ENCODE peak calls at places on chromosome 10, in five cellular contexts. One of them, this sample, is unnamed.

GRCh38 chr10:36026081-36026480 is 384.0 kb upstream of the FZD8 start:
- DNase-seq in lower leg skin: no peak
- DNase-seq in prostate gland: no peak
- DNase-seq in body of pancreas: no peak
- DNase-seq in heart left ventricle: no peak
- DNase-seq in this sample: no peak

GRCh38 chr10:101817542-101818118 is 614 bp downstream of the OGA start:
- DNase-seq in body of pancreas: peak; percentile 85
- DNase-seq in prostate gland: peak; percentile 92
- DNase-seq in lower leg skin: peak; percentile 97
- DNase-seq in heart left ventricle: peak; percentile 88
- DNase-seq in this sample: no peak

GRCh38 chr10:12042409-12042796 is 206 bp downstream of the UPF2 start:
- DNase-seq in prostate gland: no peak
- DNase-seq in lower leg skin: peak; percentile 92
- DNase-seq in heart left ventricle: peak; percentile 73
- DNase-seq in body of pancreas: no peak
- DNase-seq in this sample: no peak

GRCh38 chr10:75244487-75245353 is 9.0 kb upstream of the COMTD1 start:
- DNase-seq in lower leg skin: peak; percentile 64
- DNase-seq in body of pancreas: no peak
- DNase-seq in prostate gland: peak; percentile 60
- DNase-seq in heart left ventricle: no peak
- DNase-seq in this sample: no peak

GRCh38 chr10:133442191-133442966 is 11.4 kb upstream of the SCART1 start:
- DNase-seq in body of pancreas: no peak
- DNase-seq in heart left ventricle: peak; percentile 52
- DNase-seq in prostate gland: no peak
- DNase-seq in lower leg skin: peak; percentile 65
- DNase-seq in this sample: no peak

GRCh38 chr10:11740907-11741306 is 1.3 kb upstream of the ECHDC3 start:
- DNase-seq in body of pancreas: no peak
- DNase-seq in heart left ventricle: no peak
- DNase-seq in lower leg skin: peak; percentile 75
- DNase-seq in prostate gland: no peak
- DNase-seq in this sample: no peak

GRCh38 chr10:116721991-116722392 is 20.4 kb downstream of the HSPA12A start:
- DNase-seq in prostate gland: no peak
- DNase-seq in heart left ventricle: no peak
- DNase-seq in body of pancreas: no peak
- DNase-seq in lower leg skin: no peak
- DNase-seq in this sample: no peak

GRCh38 chr10:81905161-81905560 is 30.2 kb downstream of the NRG3 start:
- DNase-seq in body of pancreas: no peak
- DNase-seq in heart left ventricle: no peak
- DNase-seq in prostate gland: no peak
- DNase-seq in lower leg skin: no peak
- DNase-seq in this sample: no peak

GRCh38 chr10:31401287-31401686 is 82.3 kb downstream of the ZEB1 start:
- DNase-seq in heart left ventricle: no peak
- DNase-seq in lower leg skin: no peak
- DNase-seq in body of pancreas: no peak
- DNase-seq in prostate gland: peak; percentile 5
- DNase-seq in this sample: no peak

GRCh38 chr10:21517134-21517982 is 8.1 kb downstream of the SKIDA1 start:
- DNase-seq in heart left ventricle: peak; percentile 86
- DNase-seq in body of pancreas: peak; percentile 70
- DNase-seq in lower leg skin: peak; percentile 89
- DNase-seq in prostate gland: peak; percentile 62
- DNase-seq in this sample: peak; percentile 87

GRCh38 chr10:14727389-14727918 is 47.2 kb downstream of the FAM107B start:
- DNase-seq in lower leg skin: no peak
- DNase-seq in body of pancreas: no peak
- DNase-seq in heart left ventricle: no peak
- DNase-seq in prostate gland: no peak
- DNase-seq in this sample: no peak

GRCh38 chr10:3977761-3978160 is 192.8 kb upstream of the KLF6 start:
- DNase-seq in body of pancreas: no peak
- DNase-seq in heart left ventricle: no peak
- DNase-seq in lower leg skin: no peak
- DNase-seq in prostate gland: no peak
- DNase-seq in this sample: no peak

GRCh38 chr10:23412223-23412622 is 26.7 kb upstream of the OTUD1 start:
- DNase-seq in body of pancreas: no peak
- DNase-seq in prostate gland: no peak
- DNase-seq in heart left ventricle: no peak
- DNase-seq in lower leg skin: no peak
- DNase-seq in this sample: no peak

GRCh38 chr10:67670401-67670800 is 25.6 kb downstream of the CTNNA3 start:
- DNase-seq in prostate gland: no peak
- DNase-seq in body of pancreas: no peak
- DNase-seq in lower leg skin: no peak
- DNase-seq in heart left ventricle: no peak
- DNase-seq in this sample: no peak

GRCh38 chr10:113708640-113709039 is 28.9 kb downstream of the CASP7 start:
- DNase-seq in body of pancreas: no peak
- DNase-seq in lower leg skin: no peak
- DNase-seq in heart left ventricle: no peak
- DNase-seq in prostate gland: no peak
- DNase-seq in this sample: no peak

GRCh38 chr10:69042838-69043237 is 45.1 kb upstream of the SRGN start:
- DNase-seq in heart left ventricle: no peak
- DNase-seq in lower leg skin: no peak
- DNase-seq in prostate gland: no peak
- DNase-seq in body of pancreas: no peak
- DNase-seq in this sample: no peak

GRCh38 chr10:114491419-114491818 is 87.1 kb upstream of the AFAP1L2 start:
- DNase-seq in lower leg skin: peak; percentile 91
- DNase-seq in prostate gland: no peak
- DNase-seq in body of pancreas: no peak
- DNase-seq in heart left ventricle: no peak
- DNase-seq in this sample: no peak

GRCh38 chr10:14884082-14884481 is 5.4 kb downstream of the SUV39H2 start:
- DNase-seq in lower leg skin: no peak
- DNase-seq in heart left ventricle: no peak
- DNase-seq in body of pancreas: no peak
- DNase-seq in prostate gland: no peak
- DNase-seq in this sample: no peak

GRCh38 chr10:124012991-124013390 is 80.4 kb downstream of the CHST15 start:
- DNase-seq in heart left ventricle: peak; percentile 8
- DNase-seq in lower leg skin: no peak
- DNase-seq in body of pancreas: no peak
- DNase-seq in prostate gland: no peak
- DNase-seq in this sample: no peak

GRCh38 chr10:70909326-70909935 is 21.1 kb upstream of the PCBD1 start:
- DNase-seq in prostate gland: no peak
- DNase-seq in body of pancreas: no peak
- DNase-seq in lower leg skin: no peak
- DNase-seq in heart left ventricle: peak; percentile 46
- DNase-seq in this sample: no peak

GRCh38 chr10:94212876-94213595 is 149.7 kb downstream of the NOC3L start:
- DNase-seq in prostate gland: no peak
- DNase-seq in heart left ventricle: no peak
- DNase-seq in lower leg skin: no peak
- DNase-seq in body of pancreas: no peak
- DNase-seq in this sample: no peak

GRCh38 chr10:101829561-101830315 is 11.5 kb upstream of the OGA start:
- DNase-seq in prostate gland: peak; percentile 58
- DNase-seq in lower leg skin: peak; percentile 88
- DNase-seq in body of pancreas: peak; percentile 70
- DNase-seq in heart left ventricle: no peak
- DNase-seq in this sample: no peak

GRCh38 chr10:91198781-91199180 is 21.7 kb upstream of the PCGF5 start:
- DNase-seq in heart left ventricle: no peak
- DNase-seq in prostate gland: peak; percentile 10
- DNase-seq in body of pancreas: no peak
- DNase-seq in lower leg skin: no peak
- DNase-seq in this sample: no peak

GRCh38 chr10:116766241-116767198 is 24.2 kb upstream of the HSPA12A start:
- DNase-seq in prostate gland: no peak
- DNase-seq in lower leg skin: no peak
- DNase-seq in body of pancreas: no peak
- DNase-seq in heart left ventricle: no peak
- DNase-seq in this sample: no peak

GRCh38 chr10:96765406-96766240 is 45.3 kb upstream of the PIK3AP1 start:
- DNase-seq in lower leg skin: peak; percentile 89
- DNase-seq in body of pancreas: peak; percentile 83
- DNase-seq in heart left ventricle: peak; percentile 83
- DNase-seq in prostate gland: peak; percentile 41
- DNase-seq in this sample: no peak

GRCh38 chr10:1036341-1036791 is 10.7 kb upstream of the IDI2 start:
- DNase-seq in prostate gland: no peak
- DNase-seq in heart left ventricle: no peak
- DNase-seq in lower leg skin: no peak
- DNase-seq in body of pancreas: no peak
- DNase-seq in this sample: no peak

GRCh38 chr10:104581884-104582603 is 59.0 kb upstream of the SORCS3 start:
- DNase-seq in lower leg skin: no peak
- DNase-seq in body of pancreas: no peak
- DNase-seq in heart left ventricle: no peak
- DNase-seq in prostate gland: no peak
- DNase-seq in this sample: no peak

GRCh38 chr10:61464461-61465215 is 11.5 kb upstream of the TMEM26 start:
- DNase-seq in lower leg skin: no peak
- DNase-seq in body of pancreas: no peak
- DNase-seq in prostate gland: no peak
- DNase-seq in heart left ventricle: no peak
- DNase-seq in this sample: no peak

GRCh38 chr10:10490187-10490980 is 527.3 kb upstream of the CELF2 start:
- DNase-seq in heart left ventricle: no peak
- DNase-seq in lower leg skin: no peak
- DNase-seq in prostate gland: no peak
- DNase-seq in body of pancreas: no peak
- DNase-seq in this sample: no peak

GRCh38 chr10:102776779-102777417 is 33.1 kb downstream of the WBP1L start:
- DNase-seq in lower leg skin: peak; percentile 94
- DNase-seq in body of pancreas: peak; percentile 84
- DNase-seq in heart left ventricle: peak; percentile 78
- DNase-seq in prostate gland: peak; percentile 93
- DNase-seq in this sample: no peak

GRCh38 chr10:510415-510881 is 179.0 kb downstream of the DIP2C start:
- DNase-seq in lower leg skin: no peak
- DNase-seq in body of pancreas: no peak
- DNase-seq in prostate gland: peak; percentile 75
- DNase-seq in heart left ventricle: no peak
- DNase-seq in this sample: no peak

GRCh38 chr10:21985541-21985940 is 18.0 kb downstream of the DNAJC1 start:
- DNase-seq in lower leg skin: no peak
- DNase-seq in prostate gland: no peak
- DNase-seq in body of pancreas: no peak
- DNase-seq in heart left ventricle: no peak
- DNase-seq in this sample: no peak

GRCh38 chr10:32980558-32981468 is 22.8 kb upstream of the ITGB1 start:
- DNase-seq in heart left ventricle: peak; percentile 93
- DNase-seq in lower leg skin: peak; percentile 98
- DNase-seq in prostate gland: peak; percentile 86
- DNase-seq in body of pancreas: peak; percentile 92
- DNase-seq in this sample: peak; percentile 94
- TF ChIP-seq POLR2A in heart left ventricle: no peak
- TF ChIP-seq POLR2A in lower leg skin: no peak
- TF ChIP-seq POLR2A in prostate gland: peak; percentile 76
- TF ChIP-seq POLR2A in body of pancreas: peak; percentile 97
- TF ChIP-seq POLR2A in this sample: peak; percentile 22

GRCh38 chr10:72164617-72165016 is 51.2 kb upstream of the ANAPC16 start:
- DNase-seq in lower leg skin: no peak
- DNase-seq in body of pancreas: no peak
- DNase-seq in prostate gland: no peak
- DNase-seq in heart left ventricle: no peak
- DNase-seq in this sample: no peak
- TF ChIP-seq CTCF in lower leg skin: no peak
- TF ChIP-seq CTCF in body of pancreas: no peak
- TF ChIP-seq CTCF in prostate gland: no peak
- TF ChIP-seq CTCF in heart left ventricle: no peak
- TF ChIP-seq CTCF in this sample: no peak

DNA sequence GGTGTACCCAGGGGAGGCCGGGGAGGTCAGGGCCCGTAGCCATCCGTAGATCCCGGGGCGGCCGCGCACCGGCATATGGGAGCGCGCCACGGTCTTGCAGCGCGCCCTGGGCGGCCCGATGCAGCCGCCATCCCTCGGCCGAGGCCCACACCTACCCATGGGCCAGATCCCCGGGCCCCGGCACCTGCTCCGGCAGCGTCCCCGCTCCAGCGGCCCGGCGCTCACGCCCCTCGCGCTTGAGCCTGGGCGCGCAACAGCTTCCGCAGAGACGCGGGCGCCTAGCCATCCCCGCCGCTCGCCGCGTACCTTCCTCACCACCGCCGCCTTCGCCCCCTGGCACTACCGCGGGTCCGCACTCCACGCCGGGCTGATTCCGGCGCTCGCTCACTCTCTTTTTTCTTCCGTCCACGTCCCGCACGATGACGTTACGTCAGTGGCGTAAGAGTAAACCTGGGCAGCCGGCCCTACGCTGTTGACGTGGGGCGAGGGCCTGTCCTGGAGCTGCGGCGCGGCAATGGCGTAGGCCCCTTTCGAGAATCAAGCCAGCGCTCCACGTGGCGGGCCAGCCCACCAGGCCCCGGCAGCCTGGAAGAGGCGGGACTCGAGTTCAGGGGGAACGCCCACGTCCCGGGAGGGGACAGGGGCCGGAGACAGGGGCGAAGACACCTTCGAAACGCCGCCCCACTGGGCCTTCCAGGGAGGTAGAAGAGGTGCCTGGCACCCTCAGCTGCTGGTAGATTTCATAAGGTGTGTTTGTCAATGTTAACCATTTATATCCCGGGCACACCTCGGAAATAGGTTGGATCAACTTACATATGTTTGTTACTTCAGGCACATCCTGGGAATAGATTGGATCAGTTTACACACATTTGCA is at the start of gene ALDH18A1:
- DNase-seq in prostate gland: peak; percentile 86
- DNase-seq in heart left ventricle: peak; percentile 97
- DNase-seq in lower leg skin: peak; percentile 97
- DNase-seq in body of pancreas: peak; percentile 96
- DNase-seq in this sample: peak; percentile 90
- TF ChIP-seq POLR2A in prostate gland: peak; percentile 51
- TF ChIP-seq POLR2A in heart left ventricle: no peak
- TF ChIP-seq POLR2A in lower leg skin: no peak
- TF ChIP-seq POLR2A in body of pancreas: peak; percentile 71
- TF ChIP-seq POLR2A in this sample: no peak

GRCh38 chr10:131854579-131855335 is 46.1 kb upstream of the PPP2R2D start:
- DNase-seq in lower leg skin: peak; percentile 76
- DNase-seq in heart left ventricle: peak; percentile 41
- DNase-seq in prostate gland: no peak
- DNase-seq in body of pancreas: no peak
- DNase-seq in this sample: no peak

GRCh38 chr10:131851332-131851731 is 49.5 kb upstream of the PPP2R2D start:
- DNase-seq in heart left ventricle: no peak
- DNase-seq in prostate gland: no peak
- DNase-seq in lower leg skin: peak; percentile 37
- DNase-seq in body of pancreas: no peak
- DNase-seq in this sample: no peak

GRCh38 chr10:131852161-131852822 is 48.5 kb upstream of the PPP2R2D start:
- DNase-seq in body of pancreas: no peak
- DNase-seq in prostate gland: no peak
- DNase-seq in heart left ventricle: no peak
- DNase-seq in lower leg skin: peak; percentile 60
- DNase-seq in this sample: no peak

GRCh38 chr10:131853610-131853964 is 47.2 kb upstream of the PPP2R2D start:
- DNase-seq in lower leg skin: peak; percentile 39
- DNase-seq in body of pancreas: no peak
- DNase-seq in prostate gland: no peak
- DNase-seq in heart left ventricle: no peak
- DNase-seq in this sample: no peak

GRCh38 chr10:131852823-131853609 is 47.8 kb upstream of the PPP2R2D start:
- DNase-seq in heart left ventricle: no peak
- DNase-seq in body of pancreas: no peak
- DNase-seq in lower leg skin: peak; percentile 50
- DNase-seq in prostate gland: no peak
- DNase-seq in this sample: no peak
- TF ChIP-seq CTCF in heart left ventricle: no peak
- TF ChIP-seq CTCF in body of pancreas: no peak
- TF ChIP-seq CTCF in lower leg skin: no peak
- TF ChIP-seq CTCF in prostate gland: no peak
- TF ChIP-seq CTCF in this sample: no peak

This sample was measured in vagina.